ENCODE peak calls at places on chromosomes 13 and 19, in seven cellular contexts. One of them, this sample, is unnamed.

GRCh38 chr19:21092107-21092506 is 10.1 kb downstream of the ZNF714 start:
- DNase-seq in M059J: peak; percentile 68
- DNase-seq in DMS79 treated with DMSO at 0.1 percent for 48 hours: no peak
- DNase-seq in DMS153: no peak
- DNase-seq in brain microvascular endothelial cell: no peak
- DNase-seq in progenitor cell of endocrine pancreas: no peak
- DNase-seq in AG10803: peak; percentile 61
- DNase-seq in this sample: no peak

GRCh38 chr13:24038846-24039330 is 121.6 kb upstream of the SPATA13 start:
- DNase-seq in DMS79 treated with DMSO at 0.1 percent for 48 hours: no peak
- DNase-seq in progenitor cell of endocrine pancreas: no peak
- DNase-seq in M059J: peak; percentile 76
- DNase-seq in AG10803: peak; percentile 92
- DNase-seq in brain microvascular endothelial cell: no peak
- DNase-seq in DMS153: peak; percentile 18
- DNase-seq in this sample: peak; percentile 51

GRCh38 chr13:41004875-41005693 is 14.0 kb downstream of the ELF1 start:
- DNase-seq in brain microvascular endothelial cell: no peak
- DNase-seq in DMS153: no peak
- DNase-seq in AG10803: peak; percentile 15
- DNase-seq in DMS79 treated with DMSO at 0.1 percent for 48 hours: no peak
- DNase-seq in progenitor cell of endocrine pancreas: no peak
- DNase-seq in M059J: peak; percentile 37
- DNase-seq in this sample: no peak

GRCh38 chr19:56705939-56706338 is 34.4 kb upstream of the ZNF835 start:
- DNase-seq in progenitor cell of endocrine pancreas: no peak
- DNase-seq in DMS79 treated with DMSO at 0.1 percent for 48 hours: no peak
- DNase-seq in M059J: no peak
- DNase-seq in AG10803: no peak
- DNase-seq in DMS153: no peak
- DNase-seq in brain microvascular endothelial cell: no peak
- DNase-seq in this sample: no peak

GRCh38 chr19:46963093-46963734 is 56.4 kb upstream of the NPAS1 start:
- DNase-seq in DMS153: no peak
- DNase-seq in brain microvascular endothelial cell: peak; percentile 96
- DNase-seq in M059J: peak; percentile 97
- DNase-seq in DMS79 treated with DMSO at 0.1 percent for 48 hours: no peak
- DNase-seq in AG10803: peak; percentile 99
- DNase-seq in progenitor cell of endocrine pancreas: no peak
- DNase-seq in this sample: peak; percentile 87

GRCh38 chr19:14434543-14435319 is 1.6 kb downstream of the PKN1 start:
- DNase-seq in M059J: peak; percentile 86
- DNase-seq in DMS79 treated with DMSO at 0.1 percent for 48 hours: no peak
- DNase-seq in DMS153: no peak
- DNase-seq in progenitor cell of endocrine pancreas: no peak
- DNase-seq in brain microvascular endothelial cell: peak; percentile 79
- DNase-seq in AG10803: peak; percentile 77
- DNase-seq in this sample: peak; percentile 45

GRCh38 chr19:45231891-45232290 is 13.3 kb downstream of the EXOC3L2 start:
- DNase-seq in brain microvascular endothelial cell: no peak
- DNase-seq in DMS153: no peak
- DNase-seq in AG10803: no peak
- DNase-seq in DMS79 treated with DMSO at 0.1 percent for 48 hours: no peak
- DNase-seq in M059J: no peak
- DNase-seq in progenitor cell of endocrine pancreas: no peak
- DNase-seq in this sample: no peak

GRCh38 chr19:17114414-17114831 is 38.8 kb downstream of the MYO9B start:
- DNase-seq in DMS79 treated with DMSO at 0.1 percent for 48 hours: no peak
- DNase-seq in M059J: no peak
- DNase-seq in DMS153: no peak
- DNase-seq in AG10803: no peak
- DNase-seq in progenitor cell of endocrine pancreas: no peak
- DNase-seq in brain microvascular endothelial cell: no peak
- DNase-seq in this sample: no peak

GRCh38 chr13:112995395-112996091 is 26.5 kb downstream of the MCF2L start:
- DNase-seq in AG10803: no peak
- DNase-seq in progenitor cell of endocrine pancreas: no peak
- DNase-seq in brain microvascular endothelial cell: no peak
- DNase-seq in M059J: no peak
- DNase-seq in DMS153: peak; percentile 82
- DNase-seq in DMS79 treated with DMSO at 0.1 percent for 48 hours: peak; percentile 89
- DNase-seq in this sample: no peak

GRCh38 chr19:2702170-2703076 is at the start of gene GNG7:
- DNase-seq in DMS153: peak; percentile 35
- DNase-seq in progenitor cell of endocrine pancreas: peak; percentile 95
- DNase-seq in AG10803: peak; percentile 75
- DNase-seq in DMS79 treated with DMSO at 0.1 percent for 48 hours: no peak
- DNase-seq in M059J: peak; percentile 80
- DNase-seq in brain microvascular endothelial cell: peak; percentile 60
- DNase-seq in this sample: peak; percentile 82